ENCODE peak calls at places on chromosomes 16 and 17, in four cellular contexts. One of them, this sample, is unnamed. For H3K4me1, the result is how much of the 10 kb centered on the place peaks cover.

GRCh38 chr17:57911021-57911420 is 44.2 kb downstream of the CUEDC1 start:
- DNase-seq in Peyer's patch: no peak
- DNase-seq in upper lobe of right lung: no peak
- DNase-seq in OCI-LY7: no peak
- DNase-seq in this sample: no peak

GRCh38 chr16:67538666-67539101 is 10.1 kb downstream of the RIPOR1 start:
- DNase-seq in Peyer's patch: no peak
- DNase-seq in upper lobe of right lung: no peak
- DNase-seq in OCI-LY7: no peak
- DNase-seq in this sample: no peak

GRCh38 chr16:57544129-57544653 is 1.7 kb downstream of the ADGRG5 start:
- DNase-seq in Peyer's patch: peak
- DNase-seq in upper lobe of right lung: peak
- DNase-seq in OCI-LY7: peak
- DNase-seq in this sample: no peak

GRCh38 chr16:592518-593306 is 2.8 kb downstream of the RAB40C start:
- DNase-seq in Peyer's patch: no peak
- DNase-seq in upper lobe of right lung: peak
- DNase-seq in OCI-LY7: no peak
- DNase-seq in this sample: no peak

GRCh38 chr17:14464741-14465140 is 163.9 kb downstream of the HS3ST3B1 start:
- DNase-seq in Peyer's patch: no peak
- DNase-seq in upper lobe of right lung: no peak
- DNase-seq in OCI-LY7: no peak
- DNase-seq in this sample: no peak

GRCh38 chr17:3888343-3889171 is 4.3 kb downstream of the CAMKK1 start:
- DNase-seq in Peyer's patch: no peak
- DNase-seq in upper lobe of right lung: no peak
- DNase-seq in OCI-LY7: no peak
- DNase-seq in this sample: no peak

GRCh38 chr17:29584452-29585079 is 4.9 kb downstream of the GIT1 start:
- DNase-seq in Peyer's patch: no peak
- DNase-seq in upper lobe of right lung: peak
- DNase-seq in OCI-LY7: peak
- DNase-seq in this sample: no peak

GRCh38 chr17:76273923-76274558 is 8.9 kb downstream of the UBALD2 start:
- DNase-seq in Peyer's patch: no peak
- DNase-seq in upper lobe of right lung: peak
- DNase-seq in OCI-LY7: peak
- DNase-seq in this sample: peak

GRCh38 chr17:31297090-31297489 is at the start of gene OMG:
- DNase-seq in Peyer's patch: no peak
- DNase-seq in upper lobe of right lung: no peak
- DNase-seq in OCI-LY7: no peak
- DNase-seq in this sample: no peak

GRCh38 chr16:67236551-67237395 is 9.8 kb downstream of the TMEM208 start:
- DNase-seq in Peyer's patch: no peak
- DNase-seq in upper lobe of right lung: peak
- DNase-seq in OCI-LY7: peak
- DNase-seq in this sample: peak

GRCh38 chr17:8800656-8801055 is 1.5 kb upstream of the MFSD6L start:
- DNase-seq in Peyer's patch: no peak
- DNase-seq in upper lobe of right lung: no peak
- DNase-seq in OCI-LY7: no peak
- DNase-seq in this sample: no peak

GRCh38 chr16:57627184-57627871 is 1.1 kb upstream of the ADGRG1 start:
- DNase-seq in Peyer's patch: no peak
- DNase-seq in upper lobe of right lung: no peak
- DNase-seq in OCI-LY7: no peak
- DNase-seq in this sample: no peak

GRCh38 chr16:24909856-24910255 is 64.1 kb downstream of the SLC5A11 start:
- DNase-seq in Peyer's patch: no peak
- DNase-seq in upper lobe of right lung: no peak
- DNase-seq in OCI-LY7: no peak
- DNase-seq in this sample: no peak

GRCh38 chr16:24853830-24854229 is 8.1 kb downstream of the SLC5A11 start:
- DNase-seq in Peyer's patch: no peak
- DNase-seq in upper lobe of right lung: no peak
- DNase-seq in OCI-LY7: no peak
- DNase-seq in this sample: no peak

GRCh38 chr17:77889135-77889505 is 69.4 kb upstream of the TNRC6C start:
- DNase-seq in Peyer's patch: no peak
- DNase-seq in upper lobe of right lung: peak
- DNase-seq in OCI-LY7: no peak
- DNase-seq in this sample: no peak

GRCh38 chr17:75822119-75822799 is 21.9 kb downstream of the UNC13D start:
- DNase-seq in Peyer's patch: peak
- DNase-seq in upper lobe of right lung: no peak
- DNase-seq in OCI-LY7: peak
- DNase-seq in this sample: peak

GRCh38 chr16:12896562-12896961 is 4.8 kb upstream of the SHISA9 start:
- DNase-seq in Peyer's patch: no peak
- DNase-seq in upper lobe of right lung: no peak
- DNase-seq in OCI-LY7: peak
- DNase-seq in this sample: no peak

GRCh38 chr17:5049314-5049819 is 14.1 kb upstream of the SLC52A1 start:
- DNase-seq in Peyer's patch: peak
- DNase-seq in upper lobe of right lung: no peak
- DNase-seq in OCI-LY7: peak
- DNase-seq in this sample: peak

GRCh38 chr17:11493947-11494346 is 104.3 kb upstream of the DNAH9 start:
- DNase-seq in Peyer's patch: no peak
- DNase-seq in upper lobe of right lung: no peak
- DNase-seq in OCI-LY7: no peak
- DNase-seq in this sample: no peak

GRCh38 chr17:33469911-33470310 is 176.8 kb upstream of the ASIC2 start:
- DNase-seq in Peyer's patch: no peak
- DNase-seq in upper lobe of right lung: no peak
- DNase-seq in OCI-LY7: no peak
- DNase-seq in this sample: no peak

GRCh38 chr17:35519442-35519841 is 18.0 kb downstream of the SLFN12L start:
- DNase-seq in Peyer's patch: no peak
- DNase-seq in upper lobe of right lung: no peak
- DNase-seq in OCI-LY7: no peak
- DNase-seq in this sample: no peak

GRCh38 chr17:20284018-20284417 is 183.3 kb downstream of the LGALS9B start:
- DNase-seq in Peyer's patch: no peak
- DNase-seq in upper lobe of right lung: no peak
- DNase-seq in OCI-LY7: no peak
- DNase-seq in this sample: no peak

GRCh38 chr16:81170824-81171223 is 67.7 kb upstream of the BCO1 start:
- DNase-seq in Peyer's patch: no peak
- DNase-seq in upper lobe of right lung: no peak
- DNase-seq in OCI-LY7: no peak
- DNase-seq in this sample: no peak

GRCh38 chr16:6481894-6482293 is 850.8 kb upstream of the RBFOX1 start:
- DNase-seq in Peyer's patch: no peak
- DNase-seq in upper lobe of right lung: no peak
- DNase-seq in OCI-LY7: no peak
- DNase-seq in this sample: no peak

GRCh38 chr17:80856863-80857488 is 134.7 kb upstream of the CHMP6 start:
- DNase-seq in Peyer's patch: no peak
- DNase-seq in upper lobe of right lung: no peak
- DNase-seq in OCI-LY7: no peak
- DNase-seq in this sample: no peak
- H3K4me1 ChIP-seq in Peyer's patch: under half
- H3K4me1 ChIP-seq in upper lobe of right lung: under half
- H3K4me1 ChIP-seq in OCI-LY7: under half
- H3K4me1 ChIP-seq in this sample: under half

GRCh38 chr17:67458203-67458602 is 81.1 kb downstream of the PITPNC1 start:
- DNase-seq in Peyer's patch: no peak
- DNase-seq in upper lobe of right lung: no peak
- DNase-seq in OCI-LY7: no peak
- DNase-seq in this sample: no peak

GRCh38 chr17:67461228-67461780 is 84.2 kb downstream of the PITPNC1 start:
- DNase-seq in Peyer's patch: no peak
- DNase-seq in upper lobe of right lung: no peak
- DNase-seq in OCI-LY7: no peak
- DNase-seq in this sample: no peak

GRCh38 chr17:67460097-67460496 is 83.0 kb downstream of the PITPNC1 start:
- DNase-seq in Peyer's patch: no peak
- DNase-seq in upper lobe of right lung: peak
- DNase-seq in OCI-LY7: no peak
- DNase-seq in this sample: no peak

GRCh38 chr17:67466251-67466650 is 89.2 kb downstream of the PITPNC1 start:
- DNase-seq in Peyer's patch: no peak
- DNase-seq in upper lobe of right lung: peak
- DNase-seq in OCI-LY7: peak
- DNase-seq in this sample: no peak

DNA sequence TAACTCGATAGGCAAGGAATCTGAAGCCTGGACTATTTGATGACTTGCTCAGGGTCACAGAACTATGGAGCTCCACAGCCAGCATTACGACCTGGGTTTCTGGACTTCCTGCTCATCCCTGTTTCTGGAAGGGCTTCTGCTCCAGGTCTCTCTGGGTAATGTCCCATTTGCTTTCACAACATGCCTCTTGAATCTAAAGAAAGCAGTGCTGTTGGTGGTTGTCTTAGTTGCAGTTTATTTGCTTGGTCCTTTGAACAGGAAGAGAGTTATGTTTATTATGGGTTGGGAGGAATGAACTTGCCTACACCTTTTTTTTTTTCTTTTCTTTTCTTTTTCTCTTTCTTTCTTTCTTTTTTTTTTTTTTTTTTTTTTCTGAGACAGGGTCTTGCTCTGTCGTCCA is 84.8 kb downstream of the PITPNC1 start:
- DNase-seq in Peyer's patch: no peak
- DNase-seq in upper lobe of right lung: peak
- DNase-seq in OCI-LY7: no peak
- DNase-seq in this sample: no peak
- H3K4me1 ChIP-seq in Peyer's patch: under half
- H3K4me1 ChIP-seq in upper lobe of right lung: under half
- H3K4me1 ChIP-seq in OCI-LY7: under half
- H3K4me1 ChIP-seq in this sample: under half

DNA sequence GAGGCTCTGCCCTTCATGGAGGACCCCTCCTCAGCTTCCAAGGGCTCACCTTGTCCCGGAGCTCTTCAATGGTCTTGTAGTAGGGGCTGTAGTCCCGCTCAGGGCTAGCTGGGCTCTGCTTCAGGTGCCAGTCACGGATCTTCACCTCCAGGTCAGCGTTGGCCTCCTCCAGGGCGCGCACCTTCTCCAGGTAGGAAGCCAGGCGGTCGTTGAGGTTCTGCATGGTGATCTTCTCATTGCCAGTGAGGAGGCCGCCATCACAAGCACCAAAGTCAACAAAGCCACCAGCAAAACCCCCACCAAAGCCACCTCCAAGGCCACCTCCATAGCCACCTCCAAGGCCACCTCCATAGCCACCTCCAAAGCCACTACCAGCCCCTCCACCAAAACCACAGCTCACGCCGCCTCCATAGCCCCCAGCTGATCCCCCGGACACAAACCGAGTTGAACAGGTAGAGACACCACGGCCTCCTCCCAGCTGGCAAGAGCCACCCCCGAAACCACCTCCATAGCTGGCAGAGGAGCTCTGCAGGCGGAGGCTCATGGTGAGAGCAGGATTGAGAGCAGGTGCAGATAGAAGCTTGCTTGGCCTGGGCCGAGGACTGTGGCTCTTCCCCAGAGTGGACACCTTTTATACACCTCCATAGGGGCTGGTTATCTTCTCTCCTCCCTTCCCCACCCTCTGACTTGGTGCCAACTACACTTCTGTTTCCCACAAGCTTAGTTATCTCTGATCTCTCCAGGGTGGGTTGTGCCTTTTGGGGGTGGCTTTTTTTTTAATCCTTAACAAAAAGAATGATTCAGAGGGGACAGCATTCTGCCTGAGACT is at the start of gene KRT13:
- DNase-seq in Peyer's patch: no peak
- DNase-seq in upper lobe of right lung: no peak
- DNase-seq in OCI-LY7: no peak
- DNase-seq in this sample: no peak
- H3K4me1 ChIP-seq in Peyer's patch: under half
- H3K4me1 ChIP-seq in upper lobe of right lung: under half
- H3K4me1 ChIP-seq in OCI-LY7: under half
- H3K4me1 ChIP-seq in this sample: under half

GRCh38 chr17:63420868-63421680 is 25.0 kb downstream of the CYB561 start:
- DNase-seq in Peyer's patch: no peak
- DNase-seq in upper lobe of right lung: peak
- DNase-seq in OCI-LY7: no peak
- DNase-seq in this sample: no peak

GRCh38 chr17:63423251-63423950 is 22.7 kb downstream of the CYB561 start:
- DNase-seq in Peyer's patch: no peak
- DNase-seq in upper lobe of right lung: no peak
- DNase-seq in OCI-LY7: no peak
- DNase-seq in this sample: no peak

GRCh38 chr17:63423963-63424362 is 22.1 kb downstream of the CYB561 start:
- DNase-seq in Peyer's patch: no peak
- DNase-seq in upper lobe of right lung: no peak
- DNase-seq in OCI-LY7: no peak
- DNase-seq in this sample: no peak

GRCh38 chr17:63419949-63420867 is 25.9 kb downstream of the CYB561 start:
- DNase-seq in Peyer's patch: no peak
- DNase-seq in upper lobe of right lung: peak
- DNase-seq in OCI-LY7: no peak
- DNase-seq in this sample: no peak

DNA sequence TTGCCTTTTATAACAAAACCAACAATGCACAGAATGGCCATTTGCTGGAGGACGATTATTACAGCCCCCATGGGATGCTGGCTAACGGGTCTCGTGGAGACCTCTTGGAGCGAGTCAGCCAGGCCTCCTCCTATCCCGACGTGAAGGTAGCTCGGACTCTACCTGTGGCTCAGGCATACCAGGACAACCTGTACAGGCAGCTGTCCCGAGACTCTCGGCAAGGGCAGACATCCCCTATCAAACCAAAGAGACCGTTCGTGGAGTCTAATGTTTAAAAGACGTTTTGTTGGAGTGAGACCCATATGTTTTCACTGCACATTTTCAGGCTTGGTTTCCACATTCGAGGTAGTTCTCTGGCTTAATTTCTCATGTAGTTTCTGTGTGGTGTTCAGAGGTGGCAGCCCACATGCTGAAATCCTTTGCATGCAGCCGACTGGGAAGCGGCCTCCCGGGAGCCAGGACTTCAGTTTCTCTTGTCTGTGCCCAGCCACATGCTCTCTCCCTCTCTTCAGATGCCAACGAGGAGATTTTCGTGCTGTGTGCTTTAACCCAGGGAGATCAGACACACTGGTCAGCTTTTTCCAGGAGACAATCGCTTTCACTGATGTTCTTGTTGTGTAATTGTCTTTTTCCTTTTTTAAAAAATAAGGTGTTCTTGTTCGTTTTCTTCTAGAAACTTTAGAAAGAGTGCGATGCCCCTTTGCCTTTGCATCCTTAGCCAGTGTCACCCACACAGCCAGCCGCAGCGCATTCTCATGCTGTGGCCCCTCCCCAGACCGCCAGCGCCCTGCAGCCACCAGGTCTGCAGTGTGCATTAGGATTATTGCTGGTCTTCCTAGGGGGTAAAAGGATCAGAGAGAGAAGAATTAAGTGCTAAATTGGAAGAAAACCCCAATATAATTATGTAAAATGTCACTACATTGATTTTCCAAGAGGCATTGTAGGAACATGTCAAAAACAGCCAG is 24.1 kb downstream of the CYB561 start:
- DNase-seq in Peyer's patch: no peak
- DNase-seq in upper lobe of right lung: peak
- DNase-seq in OCI-LY7: no peak
- DNase-seq in this sample: no peak
- H3K4me1 ChIP-seq in Peyer's patch: under half
- H3K4me1 ChIP-seq in upper lobe of right lung: under half
- H3K4me1 ChIP-seq in OCI-LY7: under half
- H3K4me1 ChIP-seq in this sample: under half